ENCODE peak calls at places on chromosome 5, in four cellular contexts. M, V, I and U are unnamed samples.
A peak's percentile ranks its signal among the peaks of the same experiment; 100 is the strongest.

GRCh38 chr5:105924366-105924765 is 1746.4 kb downstream of the EFNA5 start:
- DNase-seq in M (no peak), V (no peak), I (no peak), U (no peak)

GRCh38 chr5:77168187-77168883 is 42.1 kb upstream of the PDE8B start:
- DNase-seq in V (no peak), I (no peak), M (no peak), U (no peak)

GRCh38 chr5:107704686-107705389 is 34.1 kb upstream of the EFNA5 start:
- DNase-seq in V (no peak), M (no peak), I (no peak), U (no peak)

GRCh38 chr5:77645158-77645994 is 6.9 kb upstream of the OTP start:
- DNase-seq in I (no peak), V (peak; percentile 13), M (peak; percentile 86), U (peak; percentile 29)

GRCh38 chr5:56669534-56670483 is 145.5 kb upstream of the MAP3K1 start:
- DNase-seq in I (peak; percentile 98), M (no peak), V (peak; percentile 48), U (no peak)

GRCh38 chr5:95655575-95655974 is 9.0 kb downstream of the RFESD start:
- DNase-seq in V (no peak), I (no peak), M (no peak), U (no peak)

GRCh38 chr5:4584982-4585381 is 555.1 kb upstream of the ADAMTS16 start:
- DNase-seq in V (no peak), M (no peak), I (no peak), U (no peak)

GRCh38 chr5:53366245-53366644 is 114.2 kb upstream of the FST start:
- DNase-seq in V (no peak), M (no peak), I (no peak), U (no peak)

GRCh38 chr5:107523019-107523680 is 147.6 kb downstream of the EFNA5 start:
- DNase-seq in V (no peak), M (no peak), I (no peak), U (no peak)

GRCh38 chr5:123916331-123917121 is 404.5 kb downstream of the CSNK1G3 start:
- DNase-seq in I (no peak), V (no peak), M (no peak), U (peak; percentile 41)

GRCh38 chr5:42950466-42951168 is 89.5 kb downstream of the ANXA2R start:
- DNase-seq in I (peak; percentile 32), M (peak; percentile 42), V (no peak), U (peak; percentile 97)

GRCh38 chr5:141875795-141876627 is 2.2 kb downstream of the PCDH1 start:
- DNase-seq in V (no peak), I (no peak), M (peak; percentile 79), U (no peak)

GRCh38 chr5:86679529-86679928 is 61.8 kb downstream of the COX7C start:
- DNase-seq in V (peak; percentile 45), M (peak; percentile 11), I (no peak), U (peak; percentile 55)

GRCh38 chr5:27568811-27569210 is 530.4 kb upstream of the CDH9 start:
- DNase-seq in M (no peak), V (no peak), I (no peak), U (no peak)

GRCh38 chr5:6517494-6517893 is 68.8 kb downstream of the UBE2QL1 start:
- DNase-seq in M (no peak), V (no peak), I (no peak), U (no peak)

GRCh38 chr5:16178745-16179372 is 732 bp downstream of the MARCHF11 start:
- DNase-seq in V (peak; percentile 4), I (no peak), M (peak; percentile 58), U (no peak)

GRCh38 chr5:102218159-102218558 is 77.9 kb downstream of the SLCO4C1 start:
- DNase-seq in I (no peak), V (peak; percentile 28), M (no peak), U (no peak)

GRCh38 chr5:8848997-8849585 is 696.8 kb downstream of the SEMA5A start:
- DNase-seq in I (no peak), V (no peak), M (no peak), U (no peak)

GRCh38 chr5:59390074-59390659 is 503.4 kb downstream of the PDE4D start:
- DNase-seq in I (no peak), V (peak; percentile 18), M (peak; percentile 12), U (no peak)

GRCh38 chr5:90193185-90193822 is 216.3 kb downstream of the CETN3 start:
- DNase-seq in V (no peak), M (no peak), I (no peak), U (no peak)

GRCh38 chr5:64229163-64229774 is 63.6 kb downstream of the RNF180 start:
- DNase-seq in M (peak; percentile 20), V (peak; percentile 20), I (no peak), U (no peak)

GRCh38 chr5:122118356-122118948 is 10.9 kb upstream of the ZNF474 start:
- DNase-seq in M (no peak), I (no peak), V (no peak), U (no peak)

GRCh38 chr5:56625577-56625976 is 189.8 kb upstream of the MAP3K1 start:
- DNase-seq in M (no peak), I (no peak), V (no peak), U (no peak)

GRCh38 chr5:147767048-147767447 is 15.5 kb downstream of the JAKMIP2 start:
- DNase-seq in M (no peak), V (no peak), I (no peak), U (no peak)

GRCh38 chr5:90134892-90135291 is 274.7 kb downstream of the CETN3 start:
- DNase-seq in I (no peak), M (no peak), V (no peak), U (no peak)

GRCh38 chr5:7348168-7348802 is 47.7 kb upstream of the ADCY2 start:
- DNase-seq in I (no peak), V (no peak), M (no peak), U (no peak)

GRCh38 chr5:133389066-133389590 is 223.2 kb downstream of the FSTL4 start:
- DNase-seq in V (no peak), M (no peak), I (no peak), U (no peak)

GRCh38 chr5:78640622-78641021 is 8.0 kb downstream of the LHFPL2 start:
- DNase-seq in I (peak; percentile 45), M (no peak), V (peak; percentile 13), U (no peak)

GRCh38 chr5:180303226-180304015 is 11.5 kb upstream of the MAPK9 start:
- DNase-seq in V (peak; percentile 55), M (no peak), I (no peak), U (no peak)

GRCh38 chr5:95217881-95218280 is 67.0 kb downstream of the MCTP1 start:
- DNase-seq in I (no peak), V (no peak), M (no peak), U (no peak)

GRCh38 chr5:17398439-17398838 is 99.6 kb upstream of the TAF11L2 start:
- DNase-seq in M (no peak), I (no peak), V (no peak), U (no peak)

GRCh38 chr5:51387854-51388320 is 4.6 kb downstream of the ISL1 start:
- DNase-seq in M (no peak), I (no peak), V (no peak), U (no peak)

GRCh38 chr5:74390822-74391221 is 249.7 kb downstream of the ENC1 start:
- DNase-seq in V (no peak), M (peak; percentile 13), I (no peak), U (no peak)

GRCh38 chr5:126448720-126449119 is 25.5 kb downstream of the GRAMD2B start:
- DNase-seq in I (no peak), M (no peak), V (no peak), U (no peak)

GRCh38 chr5:149324639-149325038 is 20.7 kb upstream of the GRPEL2 start:
- DNase-seq in I (no peak), M (no peak), V (no peak), U (no peak)

GRCh38 chr5:179400020-179400419 is 54.8 kb upstream of the ADAMTS2 start:
- DNase-seq in I (no peak), M (no peak), V (no peak), U (no peak)

GRCh38 chr5:56164371-56164770 is 68.8 kb downstream of the ANKRD55 start:
- DNase-seq in M (no peak), V (no peak), I (no peak), U (no peak)

GRCh38 chr5:135568923-135569360 is 9.8 kb downstream of the CXCL14 start:
- DNase-seq in M (no peak), V (no peak), I (no peak), U (no peak)

GRCh38 chr5:140633081-140633471 is at the start of gene CD14:
- DNase-seq in V (peak; percentile 53), I (no peak), M (no peak), U (no peak)
- TF ChIP-seq REST in V (no peak), I (no peak), M (no peak), U (no peak)

GRCh38 chr5:72959257-72959656 is 3.4 kb downstream of the FCHO2 start:
- DNase-seq in M (no peak), I (no peak), V (no peak), U (no peak)

GRCh38 chr5:72955768-72956323 is at the start of gene FCHO2:
- DNase-seq in I (peak; percentile 57), V (peak; percentile 90), M (peak; percentile 97), U (peak; percentile 94)

GRCh38 chr5:72956324-72957140 is 691 bp downstream of the FCHO2 start:
- DNase-seq in I (no peak), V (peak; percentile 29), M (peak; percentile 61), U (no peak)

GRCh38 chr5:72955143-72955767 is 586 bp upstream of the FCHO2 start:
- DNase-seq in I (no peak), V (peak; percentile 64), M (peak; percentile 45), U (no peak)

DNA sequence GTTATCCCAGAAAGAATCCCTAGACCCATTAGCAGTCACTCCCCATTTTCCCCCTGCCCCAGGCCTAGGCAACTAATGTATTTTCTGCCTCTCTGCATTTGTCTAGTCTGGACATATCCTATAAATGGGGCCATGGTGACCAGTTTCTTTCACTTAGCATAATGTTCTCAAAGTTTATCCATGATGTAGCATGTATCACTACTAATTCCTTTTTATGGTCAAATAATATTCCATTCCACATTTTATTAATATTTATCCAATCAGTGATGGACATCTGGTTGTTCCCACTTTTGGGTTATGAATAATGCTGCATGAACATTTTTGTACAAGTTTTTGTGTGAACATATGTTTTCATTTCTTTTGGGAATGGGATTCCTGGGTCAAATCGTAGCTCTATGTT is 1.5 kb downstream of the FCHO2 start:
- DNase-seq in I (no peak), M (no peak), V (no peak), U (no peak)
- TF ChIP-seq CEBPB in I (no peak), M (no peak), V (no peak), U (no peak)

GRCh38 chr5:88684136-88684500 is 198.9 kb downstream of the MEF2C start:
- DNase-seq in M (no peak), I (no peak), V (no peak), U (no peak)
- TF ChIP-seq POLR2AphosphoS5 in M (no peak), I (no peak), V (no peak), U (no peak)

GRCh38 chr5:1266791-1267190 is 28.1 kb downstream of the TERT start:
- DNase-seq in M (no peak), I (no peak), V (no peak), U (no peak)

GRCh38 chr5:1265026-1265425 is 29.8 kb downstream of the TERT start:
- DNase-seq in M (no peak), I (no peak), V (no peak), U (no peak)

GRCh38 chr5:1264211-1264610 is 30.7 kb downstream of the TERT start:
- DNase-seq in V (no peak), I (no peak), M (no peak), U (no peak)

GRCh38 chr5:1268056-1268455 is 26.8 kb downstream of the TERT start:
- DNase-seq in V (no peak), I (no peak), M (no peak), U (no peak)

GRCh38 chr5:1265461-1266455 is 29.1 kb downstream of the TERT start:
- DNase-seq in M (no peak), V (no peak), I (no peak), U (no peak)
- TF ChIP-seq REST in M (no peak), V (no peak), I (no peak), U (no peak)